ENCODE peak calls at places on chromosomes 7 and 10, in six cellular contexts. T, W, A, H, D and V are unnamed samples.

GRCh38 chr10:26890956-26891355 is 30.2 kb upstream of the ABI1 start:
- DNase-seq in T (no peak), W (no peak), A (peak), D (peak), H (peak), V (peak)

GRCh38 chr10:105181616-105182015 is 540.5 kb downstream of the SORCS3 start:
- DNase-seq in D (no peak), W (no peak), T (no peak), A (no peak), H (no peak), V (no peak)

GRCh38 chr7:69367785-69368184 is 230.5 kb upstream of the AUTS2 start:
- DNase-seq in H (no peak), D (no peak), W (no peak), T (no peak), A (no peak), V (no peak)

GRCh38 chr10:33195608-33196376 is 138.7 kb downstream of the NRP1 start:
- DNase-seq in D (no peak), H (no peak), A (no peak), T (no peak), W (no peak), V (no peak)

GRCh38 chr10:86871563-86872183 is 85.7 kb downstream of the MMRN2 start:
- DNase-seq in W (no peak), T (no peak), H (no peak), D (no peak), A (no peak), V (no peak)

GRCh38 chr7:47710201-47710935 is 128.5 kb upstream of the TNS3 start:
- DNase-seq in T (no peak), H (no peak), W (no peak), A (no peak), D (no peak), V (no peak)

GRCh38 chr7:45138433-45139267 is 18.9 kb upstream of the RAMP3 start:
- DNase-seq in A (no peak), H (no peak), W (no peak), D (no peak), T (no peak), V (no peak)

GRCh38 chr10:16915308-16915707 is 98.1 kb upstream of the RSU1 start:
- DNase-seq in A (no peak), W (no peak), H (no peak), T (no peak), D (no peak), V (no peak)

GRCh38 chr10:89129850-89130396 is 77.2 kb downstream of the CH25H start:
- DNase-seq in A (no peak), T (no peak), H (peak), W (no peak), D (peak), V (no peak)

GRCh38 chr10:47282657-47283018 is 17.4 kb upstream of the GDF10 start:
- DNase-seq in D (peak), A (no peak), H (no peak), T (no peak), W (no peak), V (no peak)
- TF ChIP-seq CTCF in D (no peak), A (no peak), H (no peak), T (no peak), W (no peak), V (no peak)

DNA sequence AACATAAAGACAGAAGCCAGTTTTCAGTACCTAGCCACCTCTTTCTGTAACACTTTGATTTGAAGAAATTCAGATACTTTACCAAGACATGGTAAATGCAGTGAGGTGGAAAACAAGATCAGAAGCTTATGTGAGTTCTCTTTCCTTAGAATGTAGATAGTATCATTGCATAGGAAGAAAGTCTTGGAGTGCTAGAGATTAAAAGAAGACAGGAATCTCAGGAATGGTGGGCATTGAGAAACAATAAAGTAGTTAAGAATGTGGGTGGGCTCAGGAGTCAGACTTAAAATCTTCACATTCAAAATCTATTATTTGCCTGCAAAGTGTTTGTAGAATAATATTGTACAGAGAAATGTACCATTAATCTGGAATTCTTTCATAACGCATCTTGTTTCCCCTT is 58.9 kb downstream of the POLL start:
- DNase-seq in T (no peak), A (no peak), H (no peak), W (no peak), D (no peak), V (no peak)
- TF ChIP-seq CTCF in T (no peak), A (no peak), H (no peak), W (no peak), D (no peak), V (no peak)

GRCh38 chr10:106401161-106401560 is 763.3 kb downstream of the SORCS1 start:
- DNase-seq in A (no peak), D (no peak), T (no peak), H (no peak), W (no peak), V (no peak)
- TF ChIP-seq CTCF in A (no peak), D (no peak), T (peak), H (no peak), W (peak), V (peak)

GRCh38 chr7:36971515-36972139 is 247.3 kb upstream of the AOAH start:
- DNase-seq in D (no peak), A (no peak), H (no peak), W (no peak), T (no peak), V (no peak)
- TF ChIP-seq CTCF in D (no peak), A (no peak), H (no peak), W (no peak), T (no peak), V (no peak)

GRCh38 chr10:122112021-122112616 is 123.2 kb downstream of the TACC2 start:
- DNase-seq in A (peak), W (no peak), T (no peak), D (peak), H (peak), V (no peak)

GRCh38 chr10:122115874-122116273 is 126.9 kb downstream of the TACC2 start:
- DNase-seq in T (no peak), H (no peak), W (no peak), D (no peak), A (no peak), V (no peak)

GRCh38 chr10:122112625-122113160 is 123.7 kb downstream of the TACC2 start:
- DNase-seq in T (peak), H (peak), W (peak), A (peak), D (peak), V (peak)

GRCh38 chr10:122114156-122114747 is 125.3 kb downstream of the TACC2 start:
- DNase-seq in H (peak), A (peak), D (no peak), W (no peak), T (no peak), V (no peak)

DNA sequence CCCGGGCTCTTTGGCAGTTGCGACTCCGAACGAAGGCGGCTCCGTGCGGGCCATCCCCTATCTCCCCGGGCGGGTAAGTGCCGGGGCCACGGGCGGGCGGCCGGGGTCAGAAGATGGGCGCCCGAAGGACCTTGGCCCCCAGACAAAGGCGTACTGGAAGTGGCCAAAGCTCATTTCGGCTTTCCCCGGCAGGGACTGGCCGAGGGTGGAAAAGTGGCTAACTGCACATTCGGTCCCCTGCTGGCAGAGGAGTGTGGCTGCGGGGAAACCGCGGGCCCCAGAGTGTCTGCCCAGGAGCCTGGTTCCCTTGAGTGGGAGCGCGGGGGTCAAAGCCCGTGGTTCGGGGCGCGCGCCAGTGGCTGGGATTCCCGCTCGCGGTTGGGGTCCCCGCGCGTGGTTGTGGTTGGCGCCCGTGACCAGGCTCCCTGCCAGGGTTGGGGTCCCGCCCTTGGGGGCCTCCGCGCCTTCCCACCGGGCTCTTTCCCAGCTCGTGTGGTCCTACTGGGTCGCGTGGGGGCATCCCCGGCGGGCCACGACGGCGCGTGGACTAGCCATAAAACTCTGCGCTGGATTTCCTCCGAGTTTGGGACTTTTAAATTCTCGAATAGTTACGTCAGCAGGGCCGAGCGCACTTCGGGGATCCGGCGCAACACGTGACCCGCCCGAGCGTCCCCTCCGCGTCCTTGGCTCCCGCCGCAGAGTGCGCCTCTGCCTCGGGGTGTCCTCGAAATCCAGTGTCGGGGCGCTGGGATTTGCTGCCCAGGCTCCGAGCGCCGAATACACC is 124.4 kb downstream of the TACC2 start:
- DNase-seq in H (peak), T (peak), D (peak), A (peak), W (no peak), V (peak)
- TF ChIP-seq CTCF in H (no peak), T (peak), D (peak), A (peak), W (no peak), V (peak)

GRCh38 chr10:118594392-118595063 is 920 bp downstream of the PRLHR start:
- DNase-seq in D (peak), W (no peak), H (peak), A (no peak), T (peak), V (peak)
- TF ChIP-seq CTCF in D (no peak), W (peak), H (no peak), A (peak), T (peak), V (peak)

DNA sequence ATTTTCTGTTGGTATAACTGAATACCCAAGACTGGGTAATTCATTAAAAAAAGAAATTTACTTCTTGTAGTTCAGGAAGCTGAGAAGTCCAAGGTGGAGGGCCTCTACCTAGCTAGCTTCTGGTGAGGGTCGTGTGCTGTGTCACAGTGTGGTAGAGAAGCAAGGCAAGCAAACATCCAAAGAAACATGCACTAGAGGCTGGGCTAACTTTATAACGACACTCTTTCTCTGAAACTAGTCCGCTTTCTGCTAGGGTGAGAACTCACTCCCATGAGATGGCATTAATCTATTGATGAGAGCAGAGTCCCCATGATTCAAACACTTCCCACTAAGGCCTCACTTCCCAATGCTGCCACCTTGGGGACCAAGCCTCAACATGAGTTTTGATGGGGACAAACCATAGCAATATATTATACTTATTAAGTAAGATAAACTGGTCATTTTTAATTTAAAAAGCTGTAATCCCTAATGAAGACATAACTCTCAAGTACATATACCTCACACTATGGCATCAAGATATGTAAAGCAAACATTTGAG is 50.8 kb downstream of the PHYHIPL start:
- DNase-seq in W (no peak), H (no peak), D (no peak), T (no peak), A (no peak), V (no peak)
- TF ChIP-seq CTCF in W (no peak), H (no peak), D (no peak), T (no peak), A (no peak), V (no peak)